ENCODE peak calls at places on chromosome 22, in six cellular contexts. B is amygdala; V is activated naive CD4-positive, alpha-beta T cell treated with Interleukin-2 at 50 U/mL for 16 hours; K is NCI-H2171 treated with DMSO at 0.1 percent for 48 hours; T is Daoy; A is CD4-positive, alpha-beta memory T cell. H is an unnamed sample.
A peak's percentile ranks its signal among the peaks of the same experiment; 100 is the strongest.

GRCh38 chr22:41713004-41713403 is 13.7 kb downstream of the MEI1 start:
- DNase-seq in K (no peak), B (no peak), V (no peak), A (no peak), T (peak; percentile 35), H (no peak)

GRCh38 chr22:20779813-20780148 is 5.9 kb downstream of the SERPIND1 start:
- DNase-seq in B (no peak), T (peak; percentile 61), V (no peak), K (no peak), A (no peak), H (no peak)

GRCh38 chr22:23376256-23376655 is 195.9 kb downstream of the BCR start:
- DNase-seq in A (peak; percentile 16), K (peak; percentile 6), T (peak; percentile 58), B (no peak), V (peak; percentile 31), H (no peak)

GRCh38 chr22:46036558-46037408 is 59.8 kb upstream of the WNT7B start:
- DNase-seq in A (peak; percentile 64), T (peak; percentile 59), K (peak; percentile 58), B (no peak), V (peak; percentile 47), H (no peak)

GRCh38 chr22:41892721-41893120 is 22.2 kb downstream of the SHISA8 start:
- DNase-seq in K (no peak), T (no peak), A (no peak), B (no peak), V (no peak), H (no peak)

GRCh38 chr22:50252081-50253045 is 1.3 kb upstream of the HDAC10 start:
- DNase-seq in K (peak; percentile 22), A (peak; percentile 69), V (peak; percentile 77), B (peak; percentile 20), T (peak; percentile 76), H (peak; percentile 80)

GRCh38 chr22:44187652-44188230 is 7.0 kb downstream of the PARVG start:
- DNase-seq in K (no peak), T (no peak), V (no peak), A (no peak), B (no peak), H (no peak)

GRCh38 chr22:26553056-26553752 is 36.7 kb downstream of the TPST2 start:
- DNase-seq in T (peak; percentile 70), A (no peak), K (peak; percentile 89), V (no peak), B (no peak), H (no peak)

GRCh38 chr22:44580756-44581435 is 82.9 kb upstream of the RTL6 start:
- DNase-seq in K (no peak), V (no peak), A (no peak), B (no peak), T (no peak), H (no peak)

GRCh38 chr22:19718255-19719054 is 4.2 kb downstream of the SEPTIN5 start:
- DNase-seq in A (no peak), B (peak; percentile 77), K (no peak), T (no peak), V (no peak), H (no peak)

GRCh38 chr22:48423481-48423901 is 1404.2 kb downstream of the BRD1 start:
- DNase-seq in K (peak; percentile 27), T (no peak), B (no peak), V (no peak), A (no peak), H (no peak)

GRCh38 chr22:42848941-42849340 is 8.1 kb downstream of the ARFGAP3 start:
- DNase-seq in K (no peak), A (no peak), V (no peak), B (no peak), T (no peak), H (no peak)

GRCh38 chr22:47543447-47543846 is 781.0 kb downstream of the TBC1D22A start:
- DNase-seq in K (no peak), A (no peak), V (no peak), B (no peak), T (no peak), H (no peak)

GRCh38 chr22:41576877-41577276 is 12.8 kb downstream of the PMM1 start:
- DNase-seq in V (peak; percentile 20), T (peak; percentile 61), B (peak; percentile 10), K (peak; percentile 48), A (peak; percentile 9), H (no peak)

GRCh38 chr22:46758098-46758497 is 4.4 kb upstream of the TBC1D22A start:
- DNase-seq in V (no peak), K (no peak), B (no peak), T (no peak), A (no peak), H (no peak)

GRCh38 chr22:49230194-49230577 is 597.5 kb downstream of the BRD1 start:
- DNase-seq in V (no peak), K (no peak), T (peak; percentile 26), B (no peak), A (no peak), H (no peak)

GRCh38 chr22:24205438-24206189 is 24.3 kb downstream of the SUSD2 start:
- DNase-seq in B (no peak), K (no peak), T (no peak), A (no peak), V (no peak), H (no peak)

GRCh38 chr22:36201630-36202312 is at the start of gene APOL4:
- DNase-seq in K (peak; percentile 77), A (no peak), T (no peak), B (peak; percentile 31), V (no peak), H (peak; percentile 71)

GRCh38 chr22:17436382-17436951 is 67.2 kb downstream of the CECR2 start:
- DNase-seq in B (peak; percentile 72), V (no peak), K (peak; percentile 15), T (no peak), A (no peak), H (no peak)

GRCh38 chr22:43434601-43435311 is 22.9 kb downstream of the MPPED1 start:
- DNase-seq in V (no peak), B (no peak), K (no peak), T (no peak), A (no peak), H (no peak)

GRCh38 chr22:39254122-39254521 is 9.3 kb upstream of the PDGFB start:
- DNase-seq in K (no peak), V (no peak), B (no peak), T (no peak), A (no peak), H (no peak)

GRCh38 chr22:39173787-39174497 is 21.5 kb upstream of the CBX7 start:
- DNase-seq in K (no peak), V (peak; percentile 29), A (peak; percentile 59), T (no peak), B (no peak), H (no peak)

GRCh38 chr22:26762503-26763170 is 105.2 kb downstream of the MIAT start:
- DNase-seq in B (no peak), T (no peak), K (no peak), V (no peak), A (no peak), H (no peak)

GRCh38 chr22:32558681-32559355 is 84.2 kb downstream of the FBXO7 start:
- DNase-seq in K (no peak), A (no peak), V (no peak), T (peak; percentile 98), B (no peak), H (peak; percentile 41)

GRCh38 chr22:25627271-25627848 is 62.9 kb downstream of the GRK3 start:
- DNase-seq in T (peak; percentile 48), V (no peak), K (peak; percentile 43), B (no peak), A (no peak), H (no peak)

GRCh38 chr22:35712672-35713071 is 5.0 kb upstream of the APOL5 start:
- DNase-seq in A (no peak), B (no peak), V (no peak), K (no peak), T (no peak), H (no peak)

GRCh38 chr22:36368359-36368983 is 19.3 kb downstream of the MYH9 start:
- DNase-seq in V (peak; percentile 38), B (no peak), A (no peak), K (no peak), T (peak; percentile 88), H (no peak)

GRCh38 chr22:27879923-27880322 is 39.1 kb downstream of the PITPNB start:
- DNase-seq in A (no peak), K (peak; percentile 28), V (no peak), B (no peak), T (peak; percentile 30), H (no peak)

GRCh38 chr22:22662095-22662494 is 17.7 kb downstream of the GGTLC2 start:
- DNase-seq in K (peak; percentile 28), T (no peak), V (no peak), B (no peak), A (no peak), H (no peak)

GRCh38 chr22:47549741-47550340 is 787.4 kb downstream of the TBC1D22A start:
- DNase-seq in K (no peak), V (no peak), B (no peak), T (no peak), A (no peak), H (no peak)

GRCh38 chr22:46201059-46201757 is 48.9 kb downstream of the CDPF1 start:
- DNase-seq in V (no peak), B (no peak), A (no peak), K (no peak), T (no peak), H (no peak)